ENCODE peak calls at places on chromosomes 4 and X, in four cellular contexts. One of them, this sample, is unnamed. For H3K27me3 and H3K9me3, the result is how much of the 10 kb centered on the place peaks cover.

GRCh38 chr4:94626942-94627341 is 130.8 kb upstream of the BMPR1B start:
- DNase-seq in thoracic aorta: no peak
- DNase-seq in MM.1S: no peak
- DNase-seq in lung: no peak
- DNase-seq in this sample: no peak

GRCh38 chr4:88008133-88008621 is 742 bp downstream of the PKD2 start:
- DNase-seq in thoracic aorta: no peak
- DNase-seq in MM.1S: peak
- DNase-seq in lung: no peak
- DNase-seq in this sample: no peak

GRCh38 chr4:172169871-172170270 is 356.7 kb downstream of the GALNTL6 start:
- DNase-seq in thoracic aorta: no peak
- DNase-seq in MM.1S: no peak
- DNase-seq in lung: no peak
- DNase-seq in this sample: no peak

GRCh38 chrX:86747091-86747490 is 598.8 kb downstream of the DACH2 start:
- DNase-seq in thoracic aorta: no peak
- DNase-seq in MM.1S: no peak
- DNase-seq in lung: no peak
- DNase-seq in this sample: no peak

GRCh38 chr4:167613381-167613780 is 379.1 kb upstream of the SPOCK3 start:
- DNase-seq in thoracic aorta: no peak
- DNase-seq in MM.1S: no peak
- DNase-seq in lung: no peak
- DNase-seq in this sample: no peak

GRCh38 chrX:47200385-47201150 is 6.9 kb downstream of the UBA1 start:
- DNase-seq in thoracic aorta: no peak
- DNase-seq in MM.1S: no peak
- DNase-seq in lung: no peak
- DNase-seq in this sample: no peak

GRCh38 chrX:1903380-1903935 is 288.6 kb downstream of the ASMT start:
- DNase-seq in thoracic aorta: no peak
- DNase-seq in MM.1S: no peak
- DNase-seq in lung: no peak
- DNase-seq in this sample: no peak

GRCh38 chrX:45445745-45446412 is 245.2 kb upstream of the DIPK2B start:
- DNase-seq in thoracic aorta: no peak
- DNase-seq in MM.1S: no peak
- DNase-seq in lung: no peak
- DNase-seq in this sample: no peak

GRCh38 chr4:5971077-5971447 is 47.2 kb downstream of the C4orf50 start:
- DNase-seq in thoracic aorta: no peak
- DNase-seq in MM.1S: no peak
- DNase-seq in lung: no peak
- DNase-seq in this sample: no peak

GRCh38 chr4:130574215-130574614 is 1478.3 kb downstream of the C4orf33 start:
- DNase-seq in thoracic aorta: no peak
- DNase-seq in MM.1S: no peak
- DNase-seq in lung: no peak
- DNase-seq in this sample: no peak

GRCh38 chr4:130576218-130576617 is 1480.3 kb downstream of the C4orf33 start:
- DNase-seq in thoracic aorta: no peak
- DNase-seq in MM.1S: no peak
- DNase-seq in lung: no peak
- DNase-seq in this sample: no peak

GRCh38 chr4:130568746-130569145 is 1472.8 kb downstream of the C4orf33 start:
- DNase-seq in thoracic aorta: no peak
- DNase-seq in MM.1S: no peak
- DNase-seq in lung: no peak
- DNase-seq in this sample: no peak

GRCh38 chr4:130573742-130574141 is 1477.8 kb downstream of the C4orf33 start:
- DNase-seq in thoracic aorta: no peak
- DNase-seq in MM.1S: peak
- DNase-seq in lung: no peak
- DNase-seq in this sample: no peak
- H3K27me3 ChIP-seq in thoracic aorta: under half
- H3K27me3 ChIP-seq in MM.1S: under half
- H3K27me3 ChIP-seq in lung: under half
- H3K27me3 ChIP-seq in this sample: under half

GRCh38 chrX:21885568-21885967 is 29.8 kb downstream of the YY2 start:
- DNase-seq in thoracic aorta: no peak
- DNase-seq in MM.1S: no peak
- DNase-seq in lung: no peak
- DNase-seq in this sample: no peak
- H3K27ac ChIP-seq in thoracic aorta: no peak
- H3K27ac ChIP-seq in MM.1S: no peak
- H3K27ac ChIP-seq in lung: no peak
- H3K27ac ChIP-seq in this sample: no peak

GRCh38 chr4:127852661-127853060 is 28.0 kb upstream of the PLK4 start:
- DNase-seq in thoracic aorta: no peak
- DNase-seq in MM.1S: no peak
- DNase-seq in lung: no peak
- DNase-seq in this sample: no peak
- H3K9me3 ChIP-seq in thoracic aorta: under half
- H3K9me3 ChIP-seq in MM.1S: under half
- H3K9me3 ChIP-seq in lung: under half
- H3K9me3 ChIP-seq in this sample: under half

GRCh38 chrX:41723821-41724220 is at the start of gene GPR82:
- DNase-seq in thoracic aorta: no peak
- DNase-seq in MM.1S: no peak
- DNase-seq in lung: no peak
- DNase-seq in this sample: no peak
- H3K27me3 ChIP-seq in thoracic aorta: under half
- H3K27me3 ChIP-seq in MM.1S: under half
- H3K27me3 ChIP-seq in lung: under half
- H3K27me3 ChIP-seq in this sample: under half

GRCh38 chr4:53453385-53453784 is 75.9 kb downstream of the FIP1L1 start:
- DNase-seq in thoracic aorta: no peak
- DNase-seq in MM.1S: no peak
- DNase-seq in lung: no peak
- DNase-seq in this sample: no peak
- H3K27ac ChIP-seq in thoracic aorta: no peak
- H3K27ac ChIP-seq in MM.1S: no peak
- H3K27ac ChIP-seq in lung: no peak
- H3K27ac ChIP-seq in this sample: no peak